ENCODE peak calls at places on chromosomes 12 and 14, in nine cellular contexts. One of them, this sample, is unnamed.

GRCh38 chr14:72439707-72440106 is 454.2 kb downstream of the DPF3 start:
- DNase-seq in pancreas: no peak
- DNase-seq in PC-3: no peak
- DNase-seq in sigmoid colon: no peak
- DNase-seq in esophagus squamous epithelium: no peak
- DNase-seq in A549: no peak
- DNase-seq in CD8-positive, alpha-beta memory T cell: no peak
- DNase-seq in prostate gland: no peak
- DNase-seq in right cardiac atrium: no peak
- DNase-seq in this sample: no peak

GRCh38 chr12:127761880-127762279 is 505.1 kb upstream of the TMEM132C start:
- DNase-seq in right cardiac atrium: no peak
- DNase-seq in esophagus squamous epithelium: no peak
- DNase-seq in A549: no peak
- DNase-seq in pancreas: no peak
- DNase-seq in PC-3: no peak
- DNase-seq in CD8-positive, alpha-beta memory T cell: no peak
- DNase-seq in sigmoid colon: no peak
- DNase-seq in prostate gland: no peak
- DNase-seq in this sample: no peak

GRCh38 chr12:47649381-47649780 is 56.4 kb downstream of the RPAP3 start:
- DNase-seq in A549: no peak
- DNase-seq in sigmoid colon: no peak
- DNase-seq in right cardiac atrium: no peak
- DNase-seq in CD8-positive, alpha-beta memory T cell: no peak
- DNase-seq in prostate gland: no peak
- DNase-seq in pancreas: no peak
- DNase-seq in esophagus squamous epithelium: no peak
- DNase-seq in PC-3: no peak
- DNase-seq in this sample: no peak

GRCh38 chr12:120106151-120106550 is 10.4 kb downstream of the RAB35 start:
- DNase-seq in PC-3: no peak
- DNase-seq in esophagus squamous epithelium: no peak
- DNase-seq in right cardiac atrium: no peak
- DNase-seq in prostate gland: no peak
- DNase-seq in pancreas: no peak
- DNase-seq in sigmoid colon: no peak
- DNase-seq in A549: no peak
- DNase-seq in CD8-positive, alpha-beta memory T cell: no peak
- DNase-seq in this sample: no peak

GRCh38 chr12:15855646-15856045 is 26.5 kb upstream of the STRAP start:
- DNase-seq in right cardiac atrium: no peak
- DNase-seq in CD8-positive, alpha-beta memory T cell: no peak
- DNase-seq in A549: no peak
- DNase-seq in pancreas: no peak
- DNase-seq in esophagus squamous epithelium: no peak
- DNase-seq in prostate gland: no peak
- DNase-seq in sigmoid colon: no peak
- DNase-seq in PC-3: peak; percentile 47
- DNase-seq in this sample: no peak

GRCh38 chr12:69329669-69330428 is 18.3 kb upstream of the LYZ start:
- DNase-seq in pancreas: no peak
- DNase-seq in CD8-positive, alpha-beta memory T cell: peak; percentile 68
- DNase-seq in sigmoid colon: no peak
- DNase-seq in A549: peak; percentile 17
- DNase-seq in right cardiac atrium: no peak
- DNase-seq in esophagus squamous epithelium: no peak
- DNase-seq in prostate gland: no peak
- DNase-seq in PC-3: peak; percentile 18
- DNase-seq in this sample: no peak

GRCh38 chr12:79451988-79452387 is 238.8 kb downstream of the PAWR start:
- DNase-seq in pancreas: no peak
- DNase-seq in prostate gland: peak; percentile 23
- DNase-seq in PC-3: peak; percentile 96
- DNase-seq in esophagus squamous epithelium: no peak
- DNase-seq in right cardiac atrium: peak; percentile 37
- DNase-seq in A549: peak; percentile 64
- DNase-seq in CD8-positive, alpha-beta memory T cell: no peak
- DNase-seq in sigmoid colon: peak; percentile 85
- DNase-seq in this sample: peak; percentile 39

GRCh38 chr14:59004012-59004411 is 184.5 kb upstream of the DAAM1 start:
- DNase-seq in pancreas: no peak
- DNase-seq in esophagus squamous epithelium: no peak
- DNase-seq in CD8-positive, alpha-beta memory T cell: no peak
- DNase-seq in prostate gland: no peak
- DNase-seq in sigmoid colon: no peak
- DNase-seq in A549: no peak
- DNase-seq in right cardiac atrium: no peak
- DNase-seq in PC-3: peak; percentile 30
- DNase-seq in this sample: no peak

GRCh38 chr12:116562090-116562489 is 2.9 kb downstream of the MAP1LC3B2 start:
- DNase-seq in esophagus squamous epithelium: no peak
- DNase-seq in right cardiac atrium: no peak
- DNase-seq in A549: no peak
- DNase-seq in prostate gland: no peak
- DNase-seq in pancreas: no peak
- DNase-seq in PC-3: no peak
- DNase-seq in sigmoid colon: no peak
- DNase-seq in CD8-positive, alpha-beta memory T cell: no peak
- DNase-seq in this sample: no peak

GRCh38 chr12:120479458-120479857 is 9.9 kb upstream of the SRSF9 start:
- DNase-seq in pancreas: no peak
- DNase-seq in right cardiac atrium: no peak
- DNase-seq in sigmoid colon: no peak
- DNase-seq in PC-3: no peak
- DNase-seq in A549: no peak
- DNase-seq in CD8-positive, alpha-beta memory T cell: no peak
- DNase-seq in esophagus squamous epithelium: no peak
- DNase-seq in prostate gland: no peak
- DNase-seq in this sample: no peak

GRCh38 chr12:76078748-76079147 is 5.7 kb downstream of the NAP1L1 start:
- DNase-seq in sigmoid colon: no peak
- DNase-seq in A549: no peak
- DNase-seq in pancreas: no peak
- DNase-seq in right cardiac atrium: no peak
- DNase-seq in esophagus squamous epithelium: no peak
- DNase-seq in prostate gland: no peak
- DNase-seq in CD8-positive, alpha-beta memory T cell: no peak
- DNase-seq in PC-3: no peak
- DNase-seq in this sample: no peak
- H3K9me3 ChIP-seq in sigmoid colon: no peaks in the 10 kb centered on the region
- H3K9me3 ChIP-seq in A549: peaks cover 7% of the 10 kb centered on the region
- H3K9me3 ChIP-seq in pancreas: no peaks in the 10 kb centered on the region
- H3K9me3 ChIP-seq in right cardiac atrium: peaks cover 2% of the 10 kb centered on the region
- H3K9me3 ChIP-seq in esophagus squamous epithelium: peaks cover 5% of the 10 kb centered on the region
- H3K9me3 ChIP-seq in prostate gland: no peaks in the 10 kb centered on the region
- H3K9me3 ChIP-seq in CD8-positive, alpha-beta memory T cell: no peaks in the 10 kb centered on the region
- H3K9me3 ChIP-seq in PC-3: no peaks in the 10 kb centered on the region
- H3K9me3 ChIP-seq in this sample: peaks cover 10% of the 10 kb centered on the region

DNA sequence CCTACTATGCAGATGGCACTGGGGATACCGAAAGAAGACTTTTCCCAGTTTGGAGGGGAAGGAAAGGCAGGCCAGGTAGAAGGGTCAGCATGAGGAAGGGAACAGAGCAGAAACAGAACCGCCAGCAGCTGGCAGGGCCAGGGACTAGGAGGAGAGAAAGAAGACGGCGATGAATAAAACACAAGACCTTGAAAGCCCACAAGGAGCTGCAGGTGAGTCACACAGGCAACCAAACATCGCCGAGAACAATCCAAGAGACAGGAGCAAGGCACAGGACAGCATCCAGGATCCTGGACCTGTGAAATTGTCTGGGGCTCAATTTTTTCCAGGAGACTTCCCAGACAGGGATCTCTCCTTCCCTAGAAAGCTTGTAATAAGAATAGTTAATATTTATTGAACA is 47.3 kb downstream of the NUAK1 start:
- DNase-seq in pancreas: no peak
- DNase-seq in CD8-positive, alpha-beta memory T cell: no peak
- DNase-seq in PC-3: peak; percentile 35
- DNase-seq in esophagus squamous epithelium: no peak
- DNase-seq in sigmoid colon: no peak
- DNase-seq in A549: no peak
- DNase-seq in right cardiac atrium: no peak
- DNase-seq in prostate gland: no peak
- DNase-seq in this sample: no peak
- H3K4me1 ChIP-seq in pancreas: no peaks in the 10 kb centered on the region
- H3K4me1 ChIP-seq in CD8-positive, alpha-beta memory T cell: no peaks in the 10 kb centered on the region
- H3K4me1 ChIP-seq in PC-3: peaks cover 38% of the 10 kb centered on the region
- H3K4me1 ChIP-seq in esophagus squamous epithelium: peaks cover 60% of the 10 kb centered on the region
- H3K4me1 ChIP-seq in sigmoid colon: peaks cover 31% of the 10 kb centered on the region
- H3K4me1 ChIP-seq in A549: peaks cover 80% of the 10 kb centered on the region
- H3K4me1 ChIP-seq in right cardiac atrium: peaks cover 45% of the 10 kb centered on the region
- H3K4me1 ChIP-seq in prostate gland: no peaks in the 10 kb centered on the region
- H3K4me1 ChIP-seq in this sample: peaks cover 4% of the 10 kb centered on the region

GRCh38 chr14:43052897-43053296 is 1446.2 kb downstream of the LRFN5 start:
- DNase-seq in PC-3: no peak
- DNase-seq in right cardiac atrium: no peak
- DNase-seq in prostate gland: no peak
- DNase-seq in A549: no peak
- DNase-seq in pancreas: no peak
- DNase-seq in sigmoid colon: no peak
- DNase-seq in esophagus squamous epithelium: no peak
- DNase-seq in CD8-positive, alpha-beta memory T cell: no peak
- DNase-seq in this sample: no peak
- H3K9me3 ChIP-seq in PC-3: no peaks in the 10 kb centered on the region
- H3K9me3 ChIP-seq in right cardiac atrium: no peaks in the 10 kb centered on the region
- H3K9me3 ChIP-seq in prostate gland: no peaks in the 10 kb centered on the region
- H3K9me3 ChIP-seq in A549: no peaks in the 10 kb centered on the region
- H3K9me3 ChIP-seq in pancreas: no peaks in the 10 kb centered on the region
- H3K9me3 ChIP-seq in sigmoid colon: no peaks in the 10 kb centered on the region
- H3K9me3 ChIP-seq in esophagus squamous epithelium: no peaks in the 10 kb centered on the region
- H3K9me3 ChIP-seq in CD8-positive, alpha-beta memory T cell: no peaks in the 10 kb centered on the region
- H3K9me3 ChIP-seq in this sample: no peaks in the 10 kb centered on the region

GRCh38 chr12:6822461-6823135 is 977 bp downstream of the GPR162 start:
- DNase-seq in prostate gland: no peak
- DNase-seq in sigmoid colon: no peak
- DNase-seq in CD8-positive, alpha-beta memory T cell: no peak
- DNase-seq in PC-3: no peak
- DNase-seq in A549: no peak
- DNase-seq in esophagus squamous epithelium: no peak
- DNase-seq in pancreas: no peak
- DNase-seq in right cardiac atrium: no peak
- DNase-seq in this sample: no peak
- H3K4me1 ChIP-seq in prostate gland: no peaks in the 10 kb centered on the region
- H3K4me1 ChIP-seq in sigmoid colon: peaks cover 38% of the 10 kb centered on the region
- H3K4me1 ChIP-seq in CD8-positive, alpha-beta memory T cell: peaks cover 13% of the 10 kb centered on the region
- H3K4me1 ChIP-seq in PC-3: peaks cover 5% of the 10 kb centered on the region
- H3K4me1 ChIP-seq in A549: peaks cover 20% of the 10 kb centered on the region
- H3K4me1 ChIP-seq in esophagus squamous epithelium: peaks cover 43% of the 10 kb centered on the region
- H3K4me1 ChIP-seq in pancreas: peaks cover 4% of the 10 kb centered on the region
- H3K4me1 ChIP-seq in right cardiac atrium: peaks cover 2% of the 10 kb centered on the region
- H3K4me1 ChIP-seq in this sample: peaks cover 14% of the 10 kb centered on the region

DNA sequence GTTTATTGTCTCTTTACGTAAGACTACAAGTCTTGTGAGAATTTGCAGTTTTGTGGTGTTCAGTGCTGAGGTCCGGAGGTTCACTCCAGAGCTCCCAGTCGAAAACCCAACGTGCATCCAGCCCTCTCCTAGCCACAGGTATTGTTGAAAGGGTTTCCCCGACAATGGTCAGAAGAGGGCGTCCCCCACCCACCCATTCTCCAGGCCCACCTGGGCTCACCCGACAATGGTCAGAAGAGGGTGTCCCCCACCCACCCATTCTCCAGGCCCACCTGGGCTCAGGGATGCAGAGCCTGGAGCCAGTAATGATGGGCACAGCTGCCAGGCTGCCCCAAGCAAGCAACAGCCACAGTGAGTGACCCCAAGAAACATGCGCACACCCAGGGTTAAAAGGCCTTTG is 126.8 kb upstream of the EVL start:
- DNase-seq in esophagus squamous epithelium: no peak
- DNase-seq in right cardiac atrium: no peak
- DNase-seq in A549: no peak
- DNase-seq in prostate gland: no peak
- DNase-seq in CD8-positive, alpha-beta memory T cell: no peak
- DNase-seq in PC-3: no peak
- DNase-seq in pancreas: no peak
- DNase-seq in sigmoid colon: no peak
- DNase-seq in this sample: no peak
- H3K9me3 ChIP-seq in esophagus squamous epithelium: no peaks in the 10 kb centered on the region
- H3K9me3 ChIP-seq in right cardiac atrium: no peaks in the 10 kb centered on the region
- H3K9me3 ChIP-seq in A549: no peaks in the 10 kb centered on the region
- H3K9me3 ChIP-seq in prostate gland: no peaks in the 10 kb centered on the region
- H3K9me3 ChIP-seq in CD8-positive, alpha-beta memory T cell: no peaks in the 10 kb centered on the region
- H3K9me3 ChIP-seq in PC-3: no peaks in the 10 kb centered on the region
- H3K9me3 ChIP-seq in pancreas: no peaks in the 10 kb centered on the region
- H3K9me3 ChIP-seq in sigmoid colon: no peaks in the 10 kb centered on the region
- H3K9me3 ChIP-seq in this sample: no peaks in the 10 kb centered on the region

GRCh38 chr14:61561144-61561543 is 134.2 kb upstream of the HIF1A start:
- DNase-seq in CD8-positive, alpha-beta memory T cell: no peak
- DNase-seq in A549: peak; percentile 86
- DNase-seq in pancreas: no peak
- DNase-seq in esophagus squamous epithelium: no peak
- DNase-seq in sigmoid colon: no peak
- DNase-seq in prostate gland: no peak
- DNase-seq in PC-3: peak; percentile 93
- DNase-seq in right cardiac atrium: no peak
- DNase-seq in this sample: no peak
- H3K4me1 ChIP-seq in CD8-positive, alpha-beta memory T cell: peaks cover 7% of the 10 kb centered on the region
- H3K4me1 ChIP-seq in A549: peaks cover 92% of the 10 kb centered on the region
- H3K4me1 ChIP-seq in pancreas: peaks cover 60% of the 10 kb centered on the region
- H3K4me1 ChIP-seq in esophagus squamous epithelium: peaks cover 92% of the 10 kb centered on the region
- H3K4me1 ChIP-seq in sigmoid colon: peaks cover 18% of the 10 kb centered on the region
- H3K4me1 ChIP-seq in prostate gland: peaks cover 4% of the 10 kb centered on the region
- H3K4me1 ChIP-seq in PC-3: peaks cover 90% of the 10 kb centered on the region
- H3K4me1 ChIP-seq in right cardiac atrium: peaks cover 12% of the 10 kb centered on the region
- H3K4me1 ChIP-seq in this sample: peaks cover 13% of the 10 kb centered on the region

GRCh38 chr12:130222519-130223255 is 60.4 kb downstream of the FZD10 start:
- DNase-seq in PC-3: no peak
- DNase-seq in A549: no peak
- DNase-seq in prostate gland: no peak
- DNase-seq in right cardiac atrium: no peak
- DNase-seq in pancreas: no peak
- DNase-seq in sigmoid colon: no peak
- DNase-seq in CD8-positive, alpha-beta memory T cell: no peak
- DNase-seq in esophagus squamous epithelium: no peak
- DNase-seq in this sample: no peak
- H3K9me3 ChIP-seq in PC-3: no peaks in the 10 kb centered on the region
- H3K9me3 ChIP-seq in A549: no peaks in the 10 kb centered on the region
- H3K9me3 ChIP-seq in prostate gland: no peaks in the 10 kb centered on the region
- H3K9me3 ChIP-seq in right cardiac atrium: no peaks in the 10 kb centered on the region
- H3K9me3 ChIP-seq in pancreas: no peaks in the 10 kb centered on the region
- H3K9me3 ChIP-seq in sigmoid colon: no peaks in the 10 kb centered on the region
- H3K9me3 ChIP-seq in CD8-positive, alpha-beta memory T cell: no peaks in the 10 kb centered on the region
- H3K9me3 ChIP-seq in esophagus squamous epithelium: no peaks in the 10 kb centered on the region
- H3K9me3 ChIP-seq in this sample: no peaks in the 10 kb centered on the region